ENCODE peak calls at places on chromosomes 4 and X, in ten cellular contexts. One of them, this sample, is unnamed. For H3K27me3, the result is how much of the 10 kb centered on the place peaks cover.

GRCh38 chrX:111254896-111255693 is 15.2 kb downstream of the CAPN6 start:
- DNase-seq in HepG2: no peak
- DNase-seq in heart left ventricle: no peak
- DNase-seq in cardiac muscle cell: no peak
- DNase-seq in ascending aorta: no peak
- DNase-seq in dorsolateral prefrontal cortex: no peak
- DNase-seq in aorta: no peak
- DNase-seq in upper lobe of right lung: no peak
- DNase-seq in tibial nerve: no peak
- DNase-seq in testis: no peak
- DNase-seq in this sample: no peak

GRCh38 chr4:162056947-162057346 is 106.9 kb downstream of the FSTL5 start:
- DNase-seq in tibial nerve: no peak
- DNase-seq in HepG2: no peak
- DNase-seq in dorsolateral prefrontal cortex: no peak
- DNase-seq in cardiac muscle cell: peak
- DNase-seq in upper lobe of right lung: no peak
- DNase-seq in testis: no peak
- DNase-seq in heart left ventricle: no peak
- DNase-seq in ascending aorta: no peak
- DNase-seq in aorta: peak
- DNase-seq in this sample: no peak

GRCh38 chr4:139735381-139736256 is 70.0 kb downstream of the MGST2 start:
- DNase-seq in dorsolateral prefrontal cortex: no peak
- DNase-seq in cardiac muscle cell: peak
- DNase-seq in tibial nerve: no peak
- DNase-seq in aorta: peak
- DNase-seq in upper lobe of right lung: peak
- DNase-seq in HepG2: no peak
- DNase-seq in heart left ventricle: peak
- DNase-seq in ascending aorta: no peak
- DNase-seq in testis: peak
- DNase-seq in this sample: no peak

GRCh38 chr4:169934794-169935400 is 91.3 kb downstream of the MFAP3L start:
- DNase-seq in ascending aorta: no peak
- DNase-seq in upper lobe of right lung: no peak
- DNase-seq in testis: no peak
- DNase-seq in HepG2: no peak
- DNase-seq in cardiac muscle cell: no peak
- DNase-seq in heart left ventricle: no peak
- DNase-seq in aorta: no peak
- DNase-seq in dorsolateral prefrontal cortex: no peak
- DNase-seq in tibial nerve: no peak
- DNase-seq in this sample: no peak

GRCh38 chr4:179867300-179867878 is 2375.8 kb upstream of the TENM3 start:
- DNase-seq in dorsolateral prefrontal cortex: peak
- DNase-seq in heart left ventricle: no peak
- DNase-seq in testis: peak
- DNase-seq in ascending aorta: no peak
- DNase-seq in cardiac muscle cell: peak
- DNase-seq in tibial nerve: peak
- DNase-seq in HepG2: peak
- DNase-seq in aorta: peak
- DNase-seq in upper lobe of right lung: no peak
- DNase-seq in this sample: no peak

GRCh38 chr4:155590751-155591150 is 75.9 kb upstream of the GUCY1A1 start:
- DNase-seq in aorta: no peak
- DNase-seq in ascending aorta: no peak
- DNase-seq in testis: no peak
- DNase-seq in cardiac muscle cell: no peak
- DNase-seq in HepG2: no peak
- DNase-seq in heart left ventricle: no peak
- DNase-seq in dorsolateral prefrontal cortex: no peak
- DNase-seq in upper lobe of right lung: no peak
- DNase-seq in tibial nerve: no peak
- DNase-seq in this sample: no peak

GRCh38 chr4:72896515-72896914 is 173.0 kb downstream of the COX18 start:
- DNase-seq in dorsolateral prefrontal cortex: no peak
- DNase-seq in tibial nerve: peak
- DNase-seq in aorta: no peak
- DNase-seq in cardiac muscle cell: no peak
- DNase-seq in heart left ventricle: no peak
- DNase-seq in upper lobe of right lung: no peak
- DNase-seq in ascending aorta: no peak
- DNase-seq in HepG2: peak
- DNase-seq in testis: peak
- DNase-seq in this sample: no peak

GRCh38 chr4:119508281-119508680 is 120.3 kb downstream of the PDE5A start:
- DNase-seq in HepG2: no peak
- DNase-seq in ascending aorta: no peak
- DNase-seq in aorta: no peak
- DNase-seq in upper lobe of right lung: no peak
- DNase-seq in dorsolateral prefrontal cortex: no peak
- DNase-seq in testis: no peak
- DNase-seq in cardiac muscle cell: no peak
- DNase-seq in tibial nerve: no peak
- DNase-seq in heart left ventricle: no peak
- DNase-seq in this sample: no peak

GRCh38 chrX:261167-261857 is 19.9 kb upstream of the PLCXD1 start:
- DNase-seq in heart left ventricle: no peak
- DNase-seq in tibial nerve: no peak
- DNase-seq in HepG2: no peak
- DNase-seq in ascending aorta: no peak
- DNase-seq in upper lobe of right lung: peak
- DNase-seq in aorta: no peak
- DNase-seq in testis: no peak
- DNase-seq in cardiac muscle cell: no peak
- DNase-seq in dorsolateral prefrontal cortex: no peak
- DNase-seq in this sample: peak

GRCh38 chr4:754221-755120 is 48.8 kb downstream of the PCGF3 start:
- DNase-seq in aorta: no peak
- DNase-seq in heart left ventricle: no peak
- DNase-seq in upper lobe of right lung: no peak
- DNase-seq in testis: no peak
- DNase-seq in ascending aorta: no peak
- DNase-seq in cardiac muscle cell: no peak
- DNase-seq in dorsolateral prefrontal cortex: no peak
- DNase-seq in tibial nerve: no peak
- DNase-seq in HepG2: no peak
- DNase-seq in this sample: no peak

GRCh38 chr4:8259743-8260430 is 9.7 kb upstream of the HTRA3 start:
- DNase-seq in ascending aorta: no peak
- DNase-seq in HepG2: no peak
- DNase-seq in upper lobe of right lung: no peak
- DNase-seq in cardiac muscle cell: no peak
- DNase-seq in testis: no peak
- DNase-seq in aorta: no peak
- DNase-seq in heart left ventricle: no peak
- DNase-seq in tibial nerve: no peak
- DNase-seq in dorsolateral prefrontal cortex: no peak
- DNase-seq in this sample: no peak

GRCh38 chr4:153591441-153591840 is 92.6 kb upstream of the TLR2 start:
- DNase-seq in heart left ventricle: no peak
- DNase-seq in HepG2: no peak
- DNase-seq in tibial nerve: no peak
- DNase-seq in cardiac muscle cell: no peak
- DNase-seq in dorsolateral prefrontal cortex: no peak
- DNase-seq in ascending aorta: no peak
- DNase-seq in upper lobe of right lung: no peak
- DNase-seq in testis: no peak
- DNase-seq in aorta: no peak
- DNase-seq in this sample: no peak

GRCh38 chr4:149910604-149911367 is 95.1 kb upstream of the IQCM start:
- DNase-seq in HepG2: no peak
- DNase-seq in upper lobe of right lung: no peak
- DNase-seq in ascending aorta: no peak
- DNase-seq in dorsolateral prefrontal cortex: no peak
- DNase-seq in tibial nerve: no peak
- DNase-seq in testis: no peak
- DNase-seq in cardiac muscle cell: no peak
- DNase-seq in aorta: no peak
- DNase-seq in heart left ventricle: no peak
- DNase-seq in this sample: no peak
- H3K27ac ChIP-seq in HepG2: no peak
- H3K27ac ChIP-seq in upper lobe of right lung: no peak
- H3K27ac ChIP-seq in ascending aorta: no peak
- H3K27ac ChIP-seq in dorsolateral prefrontal cortex: no peak
- H3K27ac ChIP-seq in tibial nerve: no peak
- H3K27ac ChIP-seq in testis: no peak
- H3K27ac ChIP-seq in cardiac muscle cell: no peak
- H3K27ac ChIP-seq in aorta: no peak
- H3K27ac ChIP-seq in heart left ventricle: no peak
- H3K27ac ChIP-seq in this sample: no peak

DNA sequence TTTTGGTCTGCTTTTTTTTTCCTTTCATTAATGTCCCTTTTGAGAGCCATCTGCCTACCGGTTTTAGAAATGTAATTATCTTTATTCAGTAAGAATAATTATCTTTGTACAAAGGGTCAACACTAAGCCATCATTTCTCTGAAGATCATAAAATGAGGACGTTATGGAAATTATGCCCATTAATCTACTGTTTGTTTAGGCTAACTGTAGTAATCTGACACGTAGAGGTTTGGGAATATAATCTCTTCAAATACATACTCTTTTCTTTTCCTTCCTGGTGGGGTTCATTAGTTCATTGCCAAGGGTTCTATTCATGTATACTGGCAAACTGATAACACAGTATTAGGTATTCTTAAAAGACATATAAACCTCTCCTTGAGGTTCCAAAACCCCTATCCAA is 3.8 kb upstream of the HSD17B13 start:
- DNase-seq in testis: no peak
- DNase-seq in aorta: no peak
- DNase-seq in tibial nerve: no peak
- DNase-seq in cardiac muscle cell: no peak
- DNase-seq in upper lobe of right lung: no peak
- DNase-seq in heart left ventricle: no peak
- DNase-seq in ascending aorta: no peak
- DNase-seq in HepG2: no peak
- DNase-seq in dorsolateral prefrontal cortex: no peak
- DNase-seq in this sample: no peak
- H3K4me3 ChIP-seq in testis: no peak
- H3K4me3 ChIP-seq in aorta: no peak
- H3K4me3 ChIP-seq in tibial nerve: no peak
- H3K4me3 ChIP-seq in cardiac muscle cell: no peak
- H3K4me3 ChIP-seq in upper lobe of right lung: no peak
- H3K4me3 ChIP-seq in heart left ventricle: no peak
- H3K4me3 ChIP-seq in ascending aorta: no peak
- H3K4me3 ChIP-seq in HepG2: no peak
- H3K4me3 ChIP-seq in dorsolateral prefrontal cortex: no peak
- H3K4me3 ChIP-seq in this sample: no peak

GRCh38 chrX:115067812-115068211 is 50.4 kb upstream of the IL13RA2 start:
- DNase-seq in ascending aorta: no peak
- DNase-seq in upper lobe of right lung: no peak
- DNase-seq in tibial nerve: no peak
- DNase-seq in HepG2: no peak
- DNase-seq in testis: no peak
- DNase-seq in cardiac muscle cell: no peak
- DNase-seq in dorsolateral prefrontal cortex: no peak
- DNase-seq in heart left ventricle: no peak
- DNase-seq in aorta: no peak
- DNase-seq in this sample: no peak

GRCh38 chrX:115068896-115069295 is 51.5 kb upstream of the IL13RA2 start:
- DNase-seq in cardiac muscle cell: no peak
- DNase-seq in tibial nerve: no peak
- DNase-seq in ascending aorta: no peak
- DNase-seq in testis: no peak
- DNase-seq in dorsolateral prefrontal cortex: no peak
- DNase-seq in heart left ventricle: peak
- DNase-seq in upper lobe of right lung: no peak
- DNase-seq in HepG2: no peak
- DNase-seq in aorta: peak
- DNase-seq in this sample: peak

DNA sequence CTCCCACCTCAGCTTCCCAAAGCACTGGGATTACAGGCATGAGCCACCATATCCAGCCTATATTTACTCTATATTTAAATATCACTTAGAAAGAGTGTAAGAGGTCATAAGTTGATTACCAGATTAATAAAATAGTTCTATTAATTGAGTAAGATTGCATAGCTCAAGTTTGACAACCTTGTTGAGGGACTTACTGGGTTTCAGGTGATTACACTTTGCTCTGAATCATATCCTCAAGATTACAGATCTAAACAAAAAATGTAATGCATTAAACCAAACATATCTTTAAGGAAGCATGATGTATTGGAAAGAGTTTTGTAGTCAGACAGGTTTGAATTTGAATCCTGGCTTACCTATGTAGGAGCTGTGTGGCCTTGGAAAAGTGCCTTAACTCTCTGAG is 47.9 kb upstream of the IL13RA2 start:
- DNase-seq in HepG2: no peak
- DNase-seq in upper lobe of right lung: no peak
- DNase-seq in tibial nerve: no peak
- DNase-seq in dorsolateral prefrontal cortex: no peak
- DNase-seq in testis: no peak
- DNase-seq in heart left ventricle: no peak
- DNase-seq in cardiac muscle cell: no peak
- DNase-seq in aorta: no peak
- DNase-seq in ascending aorta: no peak
- DNase-seq in this sample: no peak
- H3K27me3 ChIP-seq in HepG2: under half
- H3K27me3 ChIP-seq in upper lobe of right lung: under half
- H3K27me3 ChIP-seq in tibial nerve: under half
- H3K27me3 ChIP-seq in dorsolateral prefrontal cortex: under half
- H3K27me3 ChIP-seq in testis: under half
- H3K27me3 ChIP-seq in heart left ventricle: under half
- H3K27me3 ChIP-seq in cardiac muscle cell: under half
- H3K27me3 ChIP-seq in aorta: under half
- H3K27me3 ChIP-seq in ascending aorta: under half
- H3K27me3 ChIP-seq in this sample: under half

GRCh38 chr4:70196855-70197254 is 1.3 kb downstream of the ODAM start:
- DNase-seq in testis: no peak
- DNase-seq in dorsolateral prefrontal cortex: no peak
- DNase-seq in heart left ventricle: no peak
- DNase-seq in tibial nerve: no peak
- DNase-seq in HepG2: no peak
- DNase-seq in upper lobe of right lung: no peak
- DNase-seq in aorta: no peak
- DNase-seq in cardiac muscle cell: no peak
- DNase-seq in ascending aorta: no peak
- DNase-seq in this sample: no peak

GRCh38 chr4:70203601-70204000 is 8.1 kb downstream of the ODAM start:
- DNase-seq in upper lobe of right lung: no peak
- DNase-seq in tibial nerve: no peak
- DNase-seq in aorta: no peak
- DNase-seq in cardiac muscle cell: no peak
- DNase-seq in testis: no peak
- DNase-seq in HepG2: peak
- DNase-seq in heart left ventricle: no peak
- DNase-seq in dorsolateral prefrontal cortex: no peak
- DNase-seq in ascending aorta: no peak
- DNase-seq in this sample: no peak

GRCh38 chr4:70192895-70193294 is 2.6 kb upstream of the ODAM start:
- DNase-seq in cardiac muscle cell: no peak
- DNase-seq in heart left ventricle: no peak
- DNase-seq in aorta: no peak
- DNase-seq in ascending aorta: no peak
- DNase-seq in upper lobe of right lung: no peak
- DNase-seq in dorsolateral prefrontal cortex: no peak
- DNase-seq in HepG2: peak
- DNase-seq in testis: no peak
- DNase-seq in tibial nerve: no peak
- DNase-seq in this sample: no peak

GRCh38 chr4:70195425-70195824 is at the start of gene ODAM:
- DNase-seq in aorta: no peak
- DNase-seq in heart left ventricle: no peak
- DNase-seq in upper lobe of right lung: no peak
- DNase-seq in testis: no peak
- DNase-seq in HepG2: no peak
- DNase-seq in tibial nerve: no peak
- DNase-seq in cardiac muscle cell: no peak
- DNase-seq in ascending aorta: no peak
- DNase-seq in dorsolateral prefrontal cortex: no peak
- DNase-seq in this sample: no peak

GRCh38 chr4:70197842-70198241 is 2.3 kb downstream of the ODAM start:
- DNase-seq in dorsolateral prefrontal cortex: no peak
- DNase-seq in HepG2: peak
- DNase-seq in tibial nerve: no peak
- DNase-seq in cardiac muscle cell: peak
- DNase-seq in heart left ventricle: no peak
- DNase-seq in ascending aorta: no peak
- DNase-seq in testis: no peak
- DNase-seq in aorta: no peak
- DNase-seq in upper lobe of right lung: peak
- DNase-seq in this sample: no peak
- H3K27ac ChIP-seq in dorsolateral prefrontal cortex: no peak
- H3K27ac ChIP-seq in HepG2: peak
- H3K27ac ChIP-seq in tibial nerve: no peak
- H3K27ac ChIP-seq in cardiac muscle cell: peak
- H3K27ac ChIP-seq in heart left ventricle: no peak
- H3K27ac ChIP-seq in ascending aorta: no peak
- H3K27ac ChIP-seq in testis: no peak
- H3K27ac ChIP-seq in aorta: no peak
- H3K27ac ChIP-seq in upper lobe of right lung: no peak
- H3K27ac ChIP-seq in this sample: no peak